ENCODE peak calls at places on chromosome 11, in four cellular contexts. G, P, I and V are unnamed samples.

GRCh38 chr11:58586998-58587397 is 8.1 kb downstream of the ZFP91 start:
- DNase-seq in G (no peak), P (no peak), I (no peak), V (no peak)

GRCh38 chr11:90717522-90717921 is 494.7 kb upstream of the CHORDC1 start:
- DNase-seq in G (no peak), P (no peak), I (no peak), V (no peak)

GRCh38 chr11:59574467-59574866 is 41.1 kb downstream of the OSBP start:
- DNase-seq in G (no peak), P (no peak), I (no peak), V (no peak)

GRCh38 chr11:57368106-57368826 is 12.7 kb downstream of the PRG3 start:
- DNase-seq in G (no peak), P (no peak), I (no peak), V (no peak)

GRCh38 chr11:21412652-21413383 is 743.4 kb downstream of the NELL1 start:
- DNase-seq in G (no peak), P (no peak), I (no peak), V (no peak)

GRCh38 chr11:120023120-120023519 is 114.8 kb downstream of the TRIM29 start:
- DNase-seq in G (no peak), P (no peak), I (no peak), V (no peak)

GRCh38 chr11:92257536-92257935 is 32.9 kb downstream of the FAT3 start:
- DNase-seq in G (no peak), P (no peak), I (no peak), V (no peak)

GRCh38 chr11:22733849-22734248 is 67.4 kb downstream of the GAS2 start:
- DNase-seq in G (no peak), P (no peak), I (no peak), V (no peak)

GRCh38 chr11:43934359-43935130 is 7.9 kb upstream of the C11orf96 start:
- DNase-seq in G (no peak), P (no peak), I (no peak), V (no peak)

GRCh38 chr11:12175694-12176241 is 65.4 kb downstream of the MICAL2 start:
- DNase-seq in G (peak), P (no peak), I (peak), V (no peak)

GRCh38 chr11:13261600-13262061 is 16.0 kb upstream of the BMAL1 start:
- DNase-seq in G (peak), P (no peak), I (peak), V (no peak)